ENCODE peak calls at places on chromosomes 3 and 15, in five cellular contexts. One of them, this sample, is unnamed.

GRCh38 chr3:59790241-59790640 is 740.4 kb upstream of the CFAP20DC start:
- DNase-seq in transverse colon: no peak
- DNase-seq in HepG2: no peak
- DNase-seq in upper lobe of left lung: no peak
- DNase-seq in esophagus muscularis mucosa: no peak
- DNase-seq in this sample: no peak

GRCh38 chr3:71219744-71220638 is 363.5 kb downstream of the FOXP1 start:
- DNase-seq in transverse colon: no peak
- DNase-seq in HepG2: peak
- DNase-seq in upper lobe of left lung: no peak
- DNase-seq in esophagus muscularis mucosa: no peak
- DNase-seq in this sample: no peak

GRCh38 chr3:127775398-127776109 is 46.8 kb downstream of the MGLL start:
- DNase-seq in transverse colon: no peak
- DNase-seq in HepG2: no peak
- DNase-seq in upper lobe of left lung: no peak
- DNase-seq in esophagus muscularis mucosa: no peak
- DNase-seq in this sample: no peak

GRCh38 chr15:57027596-57027995 is 109.2 kb downstream of the TCF12 start:
- DNase-seq in transverse colon: no peak
- DNase-seq in HepG2: no peak
- DNase-seq in upper lobe of left lung: no peak
- DNase-seq in esophagus muscularis mucosa: no peak
- DNase-seq in this sample: no peak

GRCh38 chr3:181700168-181701087 is 11.3 kb upstream of the SOX2 start:
- DNase-seq in transverse colon: peak
- DNase-seq in HepG2: peak
- DNase-seq in upper lobe of left lung: no peak
- DNase-seq in esophagus muscularis mucosa: no peak
- DNase-seq in this sample: no peak

GRCh38 chr15:85711590-85712192 is 83.0 kb downstream of the KLHL25 start:
- DNase-seq in transverse colon: no peak
- DNase-seq in HepG2: no peak
- DNase-seq in upper lobe of left lung: no peak
- DNase-seq in esophagus muscularis mucosa: no peak
- DNase-seq in this sample: no peak

GRCh38 chr3:10855871-10856662 is 40.0 kb downstream of the SLC6A11 start:
- DNase-seq in transverse colon: no peak
- DNase-seq in HepG2: peak
- DNase-seq in upper lobe of left lung: no peak
- DNase-seq in esophagus muscularis mucosa: no peak
- DNase-seq in this sample: no peak

GRCh38 chr15:26771168-26771916 is 1.5 kb downstream of the GABRB3 start:
- DNase-seq in transverse colon: no peak
- DNase-seq in HepG2: peak
- DNase-seq in upper lobe of left lung: peak
- DNase-seq in esophagus muscularis mucosa: no peak
- DNase-seq in this sample: no peak

GRCh38 chr3:425094-425493 is 228.5 kb downstream of the CHL1 start:
- DNase-seq in transverse colon: no peak
- DNase-seq in HepG2: no peak
- DNase-seq in upper lobe of left lung: no peak
- DNase-seq in esophagus muscularis mucosa: no peak
- DNase-seq in this sample: no peak

GRCh38 chr3:58779934-58780333 is 113.4 kb upstream of the FAM3D start:
- DNase-seq in transverse colon: no peak
- DNase-seq in HepG2: no peak
- DNase-seq in upper lobe of left lung: no peak
- DNase-seq in esophagus muscularis mucosa: no peak
- DNase-seq in this sample: no peak

GRCh38 chr15:37298271-37298670 is 197.9 kb upstream of the MEIS2 start:
- DNase-seq in transverse colon: no peak
- DNase-seq in HepG2: no peak
- DNase-seq in upper lobe of left lung: no peak
- DNase-seq in esophagus muscularis mucosa: no peak
- DNase-seq in this sample: no peak

GRCh38 chr3:37984596-37984995 is 6.0 kb upstream of the VILL start:
- DNase-seq in transverse colon: no peak
- DNase-seq in HepG2: no peak
- DNase-seq in upper lobe of left lung: no peak
- DNase-seq in esophagus muscularis mucosa: no peak
- DNase-seq in this sample: no peak

GRCh38 chr3:37985637-37986320 is 4.8 kb upstream of the VILL start:
- DNase-seq in transverse colon: peak
- DNase-seq in HepG2: no peak
- DNase-seq in upper lobe of left lung: no peak
- DNase-seq in esophagus muscularis mucosa: no peak
- DNase-seq in this sample: no peak

GRCh38 chr3:37987751-37988179 is 2.8 kb upstream of the VILL start:
- DNase-seq in transverse colon: peak
- DNase-seq in HepG2: no peak
- DNase-seq in upper lobe of left lung: no peak
- DNase-seq in esophagus muscularis mucosa: no peak
- DNase-seq in this sample: no peak

GRCh38 chr3:37987315-37987697 is 3.3 kb upstream of the VILL start:
- DNase-seq in transverse colon: no peak
- DNase-seq in HepG2: no peak
- DNase-seq in upper lobe of left lung: no peak
- DNase-seq in esophagus muscularis mucosa: no peak
- DNase-seq in this sample: peak

GRCh38 chr3:37986479-37987314 is 3.9 kb upstream of the VILL start:
- DNase-seq in transverse colon: peak
- DNase-seq in HepG2: peak
- DNase-seq in upper lobe of left lung: no peak
- DNase-seq in esophagus muscularis mucosa: no peak
- DNase-seq in this sample: peak
- TF ChIP-seq POLR2AphosphoS5 in transverse colon: peak
- TF ChIP-seq POLR2AphosphoS5 in HepG2: no peak
- TF ChIP-seq POLR2AphosphoS5 in upper lobe of left lung: peak
- TF ChIP-seq POLR2AphosphoS5 in esophagus muscularis mucosa: no peak
- TF ChIP-seq POLR2AphosphoS5 in this sample: no peak

GRCh38 chr3:115784739-115785571 is 161.6 kb downstream of the GAP43 start:
- DNase-seq in transverse colon: no peak
- DNase-seq in HepG2: no peak
- DNase-seq in upper lobe of left lung: no peak
- DNase-seq in esophagus muscularis mucosa: no peak
- DNase-seq in this sample: no peak
- H3K27ac ChIP-seq in transverse colon: peak
- H3K27ac ChIP-seq in HepG2: peak
- H3K27ac ChIP-seq in upper lobe of left lung: peak
- H3K27ac ChIP-seq in esophagus muscularis mucosa: peak
- H3K27ac ChIP-seq in this sample: peak

GRCh38 chr15:67777773-67778172 is 47.5 kb upstream of the SKOR1 start:
- DNase-seq in transverse colon: no peak
- DNase-seq in HepG2: no peak
- DNase-seq in upper lobe of left lung: no peak
- DNase-seq in esophagus muscularis mucosa: no peak
- DNase-seq in this sample: no peak

GRCh38 chr15:67777071-67777470 is 48.2 kb upstream of the SKOR1 start:
- DNase-seq in transverse colon: no peak
- DNase-seq in HepG2: no peak
- DNase-seq in upper lobe of left lung: no peak
- DNase-seq in esophagus muscularis mucosa: no peak
- DNase-seq in this sample: no peak

GRCh38 chr15:67781061-67781460 is 44.2 kb upstream of the SKOR1 start:
- DNase-seq in transverse colon: no peak
- DNase-seq in HepG2: no peak
- DNase-seq in upper lobe of left lung: no peak
- DNase-seq in esophagus muscularis mucosa: no peak
- DNase-seq in this sample: no peak

GRCh38 chr15:67781907-67782559 is 43.3 kb upstream of the SKOR1 start:
- DNase-seq in transverse colon: no peak
- DNase-seq in HepG2: no peak
- DNase-seq in upper lobe of left lung: no peak
- DNase-seq in esophagus muscularis mucosa: no peak
- DNase-seq in this sample: no peak

GRCh38 chr15:67779160-67780111 is 45.9 kb upstream of the SKOR1 start:
- DNase-seq in transverse colon: no peak
- DNase-seq in HepG2: no peak
- DNase-seq in upper lobe of left lung: no peak
- DNase-seq in esophagus muscularis mucosa: no peak
- DNase-seq in this sample: no peak
- TF ChIP-seq EP300 in transverse colon: no peak
- TF ChIP-seq EP300 in HepG2: no peak
- TF ChIP-seq EP300 in upper lobe of left lung: no peak
- TF ChIP-seq EP300 in esophagus muscularis mucosa: no peak
- TF ChIP-seq EP300 in this sample: no peak

DNA sequence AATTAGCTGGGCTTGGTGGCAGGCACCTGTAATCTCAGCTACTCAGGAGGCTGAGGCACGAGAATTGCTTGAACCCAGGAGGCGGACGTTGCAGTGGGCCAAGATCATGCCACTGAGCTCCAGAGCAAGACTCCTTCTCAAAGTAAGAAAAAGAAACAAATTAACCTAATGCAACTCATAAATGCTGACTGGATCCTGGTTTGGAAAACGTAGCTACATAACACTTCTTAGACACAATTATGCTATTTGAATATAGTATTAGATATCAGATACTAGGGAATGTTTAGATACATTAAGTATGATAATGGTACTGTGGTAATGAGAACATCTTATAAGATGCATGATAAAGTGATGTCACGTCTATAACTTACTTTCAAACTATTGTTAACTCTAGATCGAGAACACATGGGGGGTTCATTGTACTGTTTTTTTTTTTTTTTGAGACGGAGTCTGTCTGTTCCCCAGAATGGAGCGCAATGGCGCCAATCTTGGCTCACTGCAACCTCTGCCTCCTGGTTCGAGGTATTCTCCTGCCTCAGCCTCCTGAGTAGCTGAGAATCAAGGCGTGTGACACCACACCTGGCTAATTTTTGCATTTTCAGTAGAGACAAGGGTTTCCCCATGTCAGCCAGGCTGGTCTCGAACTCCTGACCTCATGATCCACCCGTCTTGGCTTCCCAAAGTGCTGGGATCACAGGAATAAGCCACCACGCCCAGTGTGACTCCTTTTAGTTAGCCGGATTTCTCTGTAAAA is 5.9 kb upstream of the ISY1 start:
- DNase-seq in transverse colon: no peak
- DNase-seq in HepG2: no peak
- DNase-seq in upper lobe of left lung: no peak
- DNase-seq in esophagus muscularis mucosa: no peak
- DNase-seq in this sample: no peak
- TF ChIP-seq POLR2AphosphoS5 in transverse colon: no peak
- TF ChIP-seq POLR2AphosphoS5 in HepG2: peak
- TF ChIP-seq POLR2AphosphoS5 in upper lobe of left lung: no peak
- TF ChIP-seq POLR2AphosphoS5 in esophagus muscularis mucosa: no peak
- TF ChIP-seq POLR2AphosphoS5 in this sample: no peak

DNA sequence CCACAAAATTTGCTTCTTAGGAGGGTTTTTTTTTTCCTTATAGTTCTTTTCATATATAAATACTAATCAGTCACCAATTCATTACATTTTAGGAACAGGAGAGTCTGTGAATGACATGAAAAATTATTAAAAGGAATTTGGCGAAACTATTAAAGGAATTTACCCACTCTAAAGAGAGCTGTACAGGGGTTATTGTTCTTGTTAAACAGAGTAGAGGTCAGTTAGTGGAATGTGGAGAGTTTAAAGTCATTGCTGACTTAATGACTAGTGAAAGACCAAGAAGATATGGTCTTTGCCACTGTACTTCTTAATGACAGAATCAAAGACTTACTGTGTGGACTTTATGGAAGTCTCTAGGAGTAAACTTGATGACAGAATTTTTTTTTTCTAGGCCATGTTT is 333.6 kb upstream of the C2CD4B start:
- DNase-seq in transverse colon: no peak
- DNase-seq in HepG2: peak
- DNase-seq in upper lobe of left lung: no peak
- DNase-seq in esophagus muscularis mucosa: no peak
- DNase-seq in this sample: no peak
- H3K27ac ChIP-seq in transverse colon: no peak
- H3K27ac ChIP-seq in HepG2: peak
- H3K27ac ChIP-seq in upper lobe of left lung: no peak
- H3K27ac ChIP-seq in esophagus muscularis mucosa: no peak
- H3K27ac ChIP-seq in this sample: no peak

GRCh38 chr3:170716172-170716800 is 130.4 kb upstream of the SLC7A14 start:
- DNase-seq in transverse colon: no peak
- DNase-seq in HepG2: no peak
- DNase-seq in upper lobe of left lung: no peak
- DNase-seq in esophagus muscularis mucosa: no peak
- DNase-seq in this sample: no peak

GRCh38 chr3:170718848-170719247 is 133.0 kb upstream of the SLC7A14 start:
- DNase-seq in transverse colon: no peak
- DNase-seq in HepG2: no peak
- DNase-seq in upper lobe of left lung: no peak
- DNase-seq in esophagus muscularis mucosa: no peak
- DNase-seq in this sample: no peak

GRCh38 chr3:170721563-170721962 is 135.7 kb upstream of the SLC7A14 start:
- DNase-seq in transverse colon: no peak
- DNase-seq in HepG2: no peak
- DNase-seq in upper lobe of left lung: no peak
- DNase-seq in esophagus muscularis mucosa: no peak
- DNase-seq in this sample: no peak

GRCh38 chr3:170717410-170718402 is 131.8 kb upstream of the SLC7A14 start:
- DNase-seq in transverse colon: no peak
- DNase-seq in HepG2: no peak
- DNase-seq in upper lobe of left lung: no peak
- DNase-seq in esophagus muscularis mucosa: no peak
- DNase-seq in this sample: no peak

DNA sequence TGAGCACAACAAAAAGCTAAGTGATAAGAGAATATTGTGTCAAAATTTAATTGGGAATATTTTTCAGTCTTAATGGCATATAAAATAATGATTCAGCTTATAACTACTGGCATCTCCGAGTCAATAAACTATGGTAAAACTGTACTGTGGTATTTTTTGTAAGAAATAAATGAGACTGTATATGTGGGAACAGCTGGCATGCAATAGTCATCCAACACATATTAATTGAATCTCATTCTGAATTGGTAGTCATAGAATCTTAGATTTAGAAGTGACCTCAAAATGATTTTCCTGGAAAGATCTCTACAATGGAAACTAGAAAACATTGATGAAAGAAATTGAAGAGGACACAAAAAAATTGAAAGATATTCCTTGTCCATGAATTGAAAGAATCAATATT is 133.4 kb upstream of the SLC7A14 start:
- DNase-seq in transverse colon: no peak
- DNase-seq in HepG2: no peak
- DNase-seq in upper lobe of left lung: no peak
- DNase-seq in esophagus muscularis mucosa: no peak
- DNase-seq in this sample: no peak
- TF ChIP-seq EP300 in transverse colon: no peak
- TF ChIP-seq EP300 in HepG2: no peak
- TF ChIP-seq EP300 in upper lobe of left lung: no peak
- TF ChIP-seq EP300 in esophagus muscularis mucosa: no peak
- TF ChIP-seq EP300 in this sample: no peak

GRCh38 chr3:66816110-66816761 is 181.9 kb upstream of the KBTBD8 start:
- DNase-seq in transverse colon: no peak
- DNase-seq in HepG2: peak
- DNase-seq in upper lobe of left lung: no peak
- DNase-seq in esophagus muscularis mucosa: no peak
- DNase-seq in this sample: no peak
- TF ChIP-seq POLR2AphosphoS5 in transverse colon: no peak
- TF ChIP-seq POLR2AphosphoS5 in HepG2: no peak
- TF ChIP-seq POLR2AphosphoS5 in upper lobe of left lung: no peak
- TF ChIP-seq POLR2AphosphoS5 in esophagus muscularis mucosa: no peak
- TF ChIP-seq POLR2AphosphoS5 in this sample: no peak

DNA sequence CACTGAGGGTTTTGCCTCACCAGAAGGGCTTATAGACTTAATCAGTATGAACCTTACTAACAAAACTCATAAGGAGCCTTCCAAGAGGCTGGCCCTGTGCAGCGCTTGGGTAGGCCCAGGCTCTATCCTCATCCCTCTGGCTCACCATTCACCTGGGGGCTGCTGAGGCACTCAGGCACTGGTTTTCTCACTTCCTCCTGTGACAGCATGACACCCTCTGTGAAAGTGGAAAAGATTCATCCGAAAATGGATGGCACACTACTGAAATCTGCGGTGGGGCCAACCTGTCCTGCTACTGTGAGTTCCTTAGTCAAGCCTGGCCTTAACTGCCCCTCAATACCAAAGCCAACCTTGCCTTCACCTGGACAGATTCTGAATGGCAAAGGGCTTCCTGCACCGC is 41.3 kb downstream of the PSMD6 start:
- DNase-seq in transverse colon: no peak
- DNase-seq in HepG2: no peak
- DNase-seq in upper lobe of left lung: no peak
- DNase-seq in esophagus muscularis mucosa: no peak
- DNase-seq in this sample: no peak
- H3K27ac ChIP-seq in transverse colon: no peak
- H3K27ac ChIP-seq in HepG2: no peak
- H3K27ac ChIP-seq in upper lobe of left lung: peak
- H3K27ac ChIP-seq in esophagus muscularis mucosa: no peak
- H3K27ac ChIP-seq in this sample: no peak